ENCODE peak calls at places on chromosomes 6 and 20, in seven cellular contexts. R, I, U, V, D, E and N are unnamed samples.
A peak's percentile ranks its signal among the peaks of the same experiment; 100 is the strongest.

GRCh38 chr20:20363449-20364015 is 4.4 kb upstream of the INSM1 start:
- DNase-seq in I (peak; percentile 24), R (peak; percentile 26), E (no peak), D (no peak), U (no peak), V (no peak), N (no peak)

GRCh38 chr20:48066256-48066655 is 281.0 kb upstream of the SULF2 start:
- DNase-seq in I (no peak), D (peak; percentile 31), R (no peak), U (no peak), V (no peak), E (no peak), N (peak; percentile 33)

GRCh38 chr20:10644458-10645204 is 29.2 kb downstream of the JAG1 start:
- DNase-seq in U (no peak), I (no peak), E (no peak), V (no peak), D (no peak), R (no peak), N (no peak)

GRCh38 chr20:34651200-34651599 is 25.7 kb downstream of the PIGU start:
- DNase-seq in R (no peak), D (no peak), U (no peak), V (no peak), E (no peak), I (no peak), N (no peak)

GRCh38 chr6:145736854-145737181 is 1.5 kb upstream of the EPM2A start:
- DNase-seq in E (no peak), R (no peak), I (no peak), D (peak; percentile 69), V (no peak), U (peak; percentile 53), N (peak; percentile 36)

GRCh38 chr6:52020961-52021570 is 66.3 kb downstream of the PKHD1 start:
- DNase-seq in U (peak; percentile 5), D (peak; percentile 34), V (no peak), R (no peak), E (no peak), I (no peak), N (peak; percentile 22)

GRCh38 chr6:111646942-111647341 is 41.3 kb upstream of the TRAF3IP2 start:
- DNase-seq in V (no peak), E (no peak), I (no peak), U (peak; percentile 70), R (no peak), D (peak; percentile 91), N (peak; percentile 87)

GRCh38 chr6:3876131-3876530 is 27.0 kb downstream of the FAM50B start:
- DNase-seq in U (no peak), V (peak; percentile 18), D (no peak), E (no peak), R (no peak), I (no peak), N (no peak)

GRCh38 chr20:3783068-3783489 is 1.8 kb upstream of the SPEF1 start:
- DNase-seq in V (no peak), D (no peak), I (no peak), U (no peak), E (no peak), R (no peak), N (no peak)

GRCh38 chr20:60057866-60058807 is 99.9 kb downstream of the CDH26 start:
- DNase-seq in U (no peak), V (no peak), E (peak; percentile 42), D (peak; percentile 79), R (peak; percentile 67), I (peak; percentile 100), N (no peak)

GRCh38 chr6:170130771-170131241 is 160.1 kb downstream of the DLL1 start:
- DNase-seq in I (no peak), R (no peak), V (no peak), D (no peak), U (no peak), E (no peak), N (no peak)

GRCh38 chr6:2909718-2910117 is 6.6 kb upstream of the SERPINB9 start:
- DNase-seq in V (no peak), U (no peak), D (peak; percentile 40), E (no peak), R (no peak), I (no peak), N (no peak)

GRCh38 chr6:15109338-15110090 is 136.4 kb upstream of the JARID2 start:
- DNase-seq in R (no peak), V (no peak), D (no peak), U (no peak), I (no peak), E (no peak), N (no peak)

GRCh38 chr6:36131517-36132220 is 1.4 kb downstream of the MAPK13 start:
- DNase-seq in D (peak; percentile 80), V (peak; percentile 85), E (no peak), I (peak; percentile 20), U (peak; percentile 45), R (no peak), N (peak; percentile 38)

GRCh38 chr6:99741092-99741491 is 134.5 kb downstream of the PRDM13 start:
- DNase-seq in E (no peak), I (no peak), R (no peak), V (no peak), D (no peak), U (no peak), N (no peak)

GRCh38 chr20:58408603-58409246 is 19.7 kb downstream of the VAPB start:
- DNase-seq in R (no peak), I (no peak), E (no peak), U (no peak), V (no peak), D (no peak), N (no peak)

GRCh38 chr6:125968493-125968892 is 11.9 kb downstream of the HINT3 start:
- DNase-seq in U (no peak), I (no peak), V (no peak), R (no peak), D (no peak), E (no peak), N (no peak)

GRCh38 chr20:18694071-18694470 is 106.2 kb downstream of the DTD1 start:
- DNase-seq in D (no peak), I (no peak), V (no peak), R (no peak), E (no peak), U (no peak), N (no peak)

GRCh38 chr6:12957321-12958051 is 240.9 kb downstream of the PHACTR1 start:
- DNase-seq in D (peak; percentile 13), R (peak; percentile 14), I (no peak), V (peak; percentile 68), E (no peak), U (peak; percentile 42), N (peak; percentile 66)

GRCh38 chr6:141484726-141485125 is 648.0 kb upstream of the GJE1 start:
- DNase-seq in U (no peak), V (no peak), I (no peak), E (no peak), D (peak; percentile 47), R (no peak), N (no peak)

GRCh38 chr6:44955145-44955544 is 373.0 kb upstream of the RUNX2 start:
- DNase-seq in D (no peak), U (no peak), V (no peak), E (no peak), I (no peak), R (no peak), N (no peak)